ENCODE peak calls at places on chromosomes 13 and 19, in nine cellular contexts. K is Karpas-422; B is heart left ventricle; W is dorsolateral prefrontal cortex; F is choroid plexus epithelial cell; G is GM04504; T is NCI-H1092; I is GM10248; E is stimulated activated CD4-positive, alpha-beta T cell treated with anti-CD3 and anti-CD28 coated beads, Interleukin-2, amount 100 ng/mL, for 24 hours. M is an unnamed sample.

GRCh38 chr19:13195678-13196077 is 45.5 kb downstream of the IER2 start:
- DNase-seq in K (peak; percentile 86), B (no peak), W (no peak), F (no peak), G (no peak), T (no peak), I (peak; percentile 69), E (peak; percentile 67), M (peak; percentile 26)

GRCh38 chr13:22789916-22790315 is 390.9 kb upstream of the SGCG start:
- DNase-seq in K (no peak), B (no peak), W (no peak), F (no peak), G (no peak), T (no peak), I (no peak), E (no peak), M (no peak)

GRCh38 chr13:52738719-52739467 is 727 bp downstream of the CNMD start:
- DNase-seq in K (no peak), B (no peak), W (peak; percentile 64), F (no peak), G (no peak), T (no peak), I (peak; percentile 75), E (peak; percentile 42), M (no peak)

GRCh38 chr13:106566682-106567420 is 1.1 kb downstream of the ARGLU1 start:
- DNase-seq in K (peak; percentile 88), B (peak; percentile 79), W (no peak), F (peak; percentile 64), G (no peak), T (peak; percentile 42), I (peak; percentile 65), E (no peak), M (no peak)

GRCh38 chr13:40438999-40439797 is 227.2 kb downstream of the FOXO1 start:
- DNase-seq in K (no peak), B (no peak), W (no peak), F (peak; percentile 69), G (no peak), T (no peak), I (no peak), E (no peak), M (no peak)

GRCh38 chr13:47564041-47564440 is 437.0 kb downstream of the SUCLA2 start:
- DNase-seq in K (no peak), B (no peak), W (no peak), F (peak; percentile 7), G (no peak), T (no peak), I (no peak), E (no peak), M (no peak)

GRCh38 chr13:47897411-47898050 is 103.5 kb downstream of the SUCLA2 start:
- DNase-seq in K (no peak), B (no peak), W (no peak), F (peak; percentile 75), G (no peak), T (no peak), I (no peak), E (no peak), M (no peak)

GRCh38 chr19:1235625-1236538 is 1.9 kb downstream of the CBARP start:
- DNase-seq in K (no peak), B (no peak), W (no peak), F (peak; percentile 61), G (no peak), T (no peak), I (no peak), E (no peak), M (no peak)

GRCh38 chr19:33758541-33759013 is 38.1 kb upstream of the KCTD15 start:
- DNase-seq in K (no peak), B (no peak), W (no peak), F (peak; percentile 29), G (no peak), T (no peak), I (no peak), E (no peak), M (no peak)

GRCh38 chr13:45048890-45049407 is 59.6 kb downstream of the GPALPP1 start:
- DNase-seq in K (peak; percentile 69), B (no peak), W (no peak), F (no peak), G (no peak), T (no peak), I (peak; percentile 41), E (no peak), M (peak; percentile 4)

GRCh38 chr13:53240316-53240715 is 211.7 kb downstream of the OLFM4 start:
- DNase-seq in K (no peak), B (no peak), W (no peak), F (no peak), G (no peak), T (no peak), I (no peak), E (no peak), M (no peak)

GRCh38 chr19:43446746-43447489 is 18.5 kb downstream of the LYPD3 start:
- DNase-seq in K (peak; percentile 87), B (peak; percentile 70), W (peak; percentile 87), F (peak; percentile 83), G (peak; percentile 44), T (peak; percentile 35), I (peak; percentile 81), E (peak; percentile 83), M (peak; percentile 9)

GRCh38 chr19:33156354-33156753 is 24.4 kb downstream of the WDR88 start:
- DNase-seq in K (no peak), B (no peak), W (no peak), F (peak; percentile 61), G (peak; percentile 47), T (no peak), I (no peak), E (no peak), M (no peak)

GRCh38 chr13:27578121-27579030 is 42.0 kb downstream of the LNX2 start:
- DNase-seq in K (no peak), B (no peak), W (no peak), F (peak; percentile 58), G (peak; percentile 17), T (no peak), I (no peak), E (no peak), M (no peak)

GRCh38 chr19:35223856-35224505 is 4.6 kb downstream of the FAM187B start:
- DNase-seq in K (no peak), B (no peak), W (no peak), F (peak; percentile 10), G (peak; percentile 87), T (no peak), I (peak; percentile 10), E (no peak), M (no peak)

GRCh38 chr19:46428278-46429141 is at the start of gene PNMA8C:
- DNase-seq in K (no peak), B (peak; percentile 88), W (peak; percentile 93), F (peak; percentile 59), G (no peak), T (peak; percentile 23), I (no peak), E (peak; percentile 67), M (peak; percentile 51)

GRCh38 chr13:81957121-81957520 is 1616.2 kb upstream of the SPRY2 start:
- DNase-seq in K (no peak), B (no peak), W (no peak), F (no peak), G (no peak), T (no peak), I (no peak), E (no peak), M (no peak)

GRCh38 chr19:3916033-3916432 is 16.8 kb upstream of the NMRK2 start:
- DNase-seq in K (no peak), B (no peak), W (no peak), F (no peak), G (no peak), T (no peak), I (no peak), E (no peak), M (no peak)

M was measured in DMS153.